ENCODE peak calls at places on chromosomes 16 and 17, in seven cellular contexts. E, C, F, A, S, X and T are unnamed samples.

GRCh38 chr17:10807704-10808128 is 3.8 kb upstream of the TMEM238L start:
- DNase-seq in E (no peak), C (no peak), F (no peak), A (no peak), S (no peak), X (no peak), T (no peak)

GRCh38 chr16:57531253-57531575 is 5.2 kb downstream of the CCDC102A start:
- DNase-seq in E (no peak), C (no peak), F (no peak), A (no peak), S (peak; percentile 33), X (no peak), T (no peak)

GRCh38 chr17:19397556-19398041 is 10.6 kb upstream of the MFAP4 start:
- DNase-seq in E (no peak), C (no peak), F (no peak), A (no peak), S (no peak), X (peak; percentile 70), T (no peak)

GRCh38 chr17:58412910-58413630 is 4.3 kb downstream of the RNF43 start:
- DNase-seq in E (no peak), C (no peak), F (no peak), A (no peak), S (no peak), X (no peak), T (no peak)

GRCh38 chr17:42200702-42201101 is 6.4 kb upstream of the GHDC start:
- DNase-seq in E (peak; percentile 88), C (peak; percentile 58), F (no peak), A (no peak), S (no peak), X (no peak), T (no peak)

GRCh38 chr16:3020604-3021448 is 658 bp downstream of the TNFRSF12A start:
- DNase-seq in E (peak; percentile 81), C (peak; percentile 85), F (peak; percentile 94), A (peak; percentile 85), S (peak; percentile 94), X (peak; percentile 91), T (no peak)

GRCh38 chr16:2364638-2365210 is 24.2 kb upstream of the ABCA3 start:
- DNase-seq in E (peak; percentile 11), C (no peak), F (no peak), A (no peak), S (no peak), X (no peak), T (no peak)

GRCh38 chr16:86585821-86586611 is 7.7 kb downstream of the FOXL1 start:
- DNase-seq in E (peak; percentile 85), C (no peak), F (peak; percentile 85), A (no peak), S (no peak), X (no peak), T (no peak)

GRCh38 chr17:69870091-69870530 is 204.9 kb upstream of the KCNJ16 start:
- DNase-seq in E (peak; percentile 47), C (no peak), F (peak; percentile 89), A (no peak), S (no peak), X (no peak), T (no peak)

GRCh38 chr17:37885136-37885535 is 39.1 kb upstream of the TBC1D3K start:
- DNase-seq in E (no peak), C (no peak), F (no peak), A (no peak), S (no peak), X (no peak), T (no peak)

GRCh38 chr17:27423651-27424050 is 32.6 kb upstream of the KSR1 start:
- DNase-seq in E (peak; percentile 30), C (no peak), F (no peak), A (no peak), S (no peak), X (no peak), T (no peak)

GRCh38 chr16:56874800-56875199 is 9.8 kb downstream of the SLC12A3 start:
- DNase-seq in E (peak; percentile 44), C (no peak), F (no peak), A (no peak), S (no peak), X (no peak), T (no peak)

GRCh38 chr17:48992433-48992832 is 4.8 kb upstream of the IGF2BP1 start:
- DNase-seq in E (no peak), C (no peak), F (no peak), A (no peak), S (no peak), X (no peak), T (no peak)

GRCh38 chr17:48990882-48991357 is 6.3 kb upstream of the IGF2BP1 start:
- DNase-seq in E (no peak), C (no peak), F (no peak), A (no peak), S (no peak), X (no peak), T (no peak)

GRCh38 chr17:48993305-48993704 is 3.9 kb upstream of the IGF2BP1 start:
- DNase-seq in E (no peak), C (no peak), F (no peak), A (no peak), S (no peak), X (no peak), T (no peak)

GRCh38 chr17:48985436-48986245 is 11.5 kb upstream of the IGF2BP1 start:
- DNase-seq in E (no peak), C (no peak), F (no peak), A (no peak), S (no peak), X (no peak), T (no peak)

GRCh38 chr17:48989100-48989499 is 8.1 kb upstream of the IGF2BP1 start:
- DNase-seq in E (no peak), C (no peak), F (no peak), A (no peak), S (no peak), X (no peak), T (no peak)
- TF ChIP-seq CTCF in E (no peak), C (no peak), F (no peak), A (no peak), S (no peak), X (no peak), T (no peak)

GRCh38 chr17:78448356-78448993 is 70.0 kb downstream of the PGS1 start:
- DNase-seq in E (no peak), C (no peak), F (no peak), A (no peak), S (no peak), X (no peak), T (no peak)
- TF ChIP-seq CTCF in E (peak; percentile 10), C (no peak), F (peak; percentile 6), A (peak; percentile 7), S (no peak), X (no peak), T (no peak)

DNA sequence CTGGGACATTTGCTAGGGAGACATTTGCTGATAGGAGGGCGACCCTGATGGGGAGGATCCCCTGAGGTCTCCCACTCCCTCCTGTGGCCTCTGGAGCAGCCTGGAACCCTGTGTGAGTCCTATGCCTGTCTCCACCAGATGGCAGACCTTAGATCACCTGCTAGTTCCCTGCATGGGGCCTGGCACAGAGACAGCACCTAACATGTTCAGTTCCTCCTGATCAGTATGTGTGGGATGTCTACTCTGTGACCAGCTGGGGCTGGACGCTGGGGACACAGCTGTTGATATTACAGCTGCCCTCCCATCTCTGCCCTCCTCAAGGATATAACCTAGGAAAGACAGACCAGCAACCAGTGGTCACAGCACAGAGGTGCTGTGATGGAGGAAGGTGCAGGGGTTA is 1.1 kb upstream of the ADCY7 start:
- DNase-seq in E (no peak), C (no peak), F (no peak), A (no peak), S (peak; percentile 64), X (no peak), T (no peak)
- TF ChIP-seq CTCF in E (peak; percentile 23), C (no peak), F (no peak), A (no peak), S (no peak), X (no peak), T (no peak)

GRCh38 chr17:66803474-66803951 is 31.4 kb upstream of the CACNG5 start:
- DNase-seq in E (no peak), C (no peak), F (no peak), A (no peak), S (peak; percentile 44), X (no peak), T (no peak)

GRCh38 chr17:66809408-66809807 is 25.5 kb upstream of the CACNG5 start:
- DNase-seq in E (no peak), C (no peak), F (no peak), A (no peak), S (peak; percentile 34), X (no peak), T (no peak)

GRCh38 chr17:66805567-66805966 is 29.4 kb upstream of the CACNG5 start:
- DNase-seq in E (no peak), C (no peak), F (no peak), A (no peak), S (peak; percentile 32), X (no peak), T (no peak)

GRCh38 chr17:66810951-66811682 is 23.8 kb upstream of the CACNG5 start:
- DNase-seq in E (no peak), C (no peak), F (no peak), A (no peak), S (peak; percentile 43), X (no peak), T (no peak)

GRCh38 chr17:66807182-66807581 is 27.7 kb upstream of the CACNG5 start:
- DNase-seq in E (no peak), C (no peak), F (no peak), A (no peak), S (peak; percentile 28), X (no peak), T (no peak)
- TF ChIP-seq CTCF in E (no peak), C (no peak), F (no peak), A (no peak), S (no peak), X (no peak), T (no peak)